ENCODE peak calls at places on chromosome 2, in four cellular contexts. B is NCI-H1105, X is T47D, K is retina. N is an unnamed sample.

GRCh38 chr2:223055140-223055539 is 3.1 kb downstream of the KCNE4 start:
- DNase-seq in X (no peak), B (peak), K (no peak), N (peak)

GRCh38 chr2:74544634-74545033 is 9.1 kb downstream of the LOXL3 start:
- DNase-seq in X (no peak), K (no peak), B (no peak), N (no peak)

GRCh38 chr2:28662468-28663095 is 89.0 kb upstream of the PPP1CB start:
- DNase-seq in K (no peak), B (no peak), X (no peak), N (no peak)

GRCh38 chr2:12636837-12637581 is 79.7 kb upstream of the TRIB2 start:
- DNase-seq in B (no peak), X (no peak), K (no peak), N (no peak)

GRCh38 chr2:96452054-96452453 is 53.1 kb downstream of the NEURL3 start:
- DNase-seq in K (peak), X (no peak), B (no peak), N (no peak)

GRCh38 chr2:224520064-224520463 is 65.1 kb downstream of the CUL3 start:
- DNase-seq in K (no peak), B (no peak), X (no peak), N (no peak)

GRCh38 chr2:24276349-24276899 is 83.9 kb downstream of the ITSN2 start:
- DNase-seq in X (no peak), K (no peak), B (no peak), N (no peak)

GRCh38 chr2:120177973-120178372 is 45.2 kb downstream of the TMEM185B start:
- DNase-seq in X (no peak), B (no peak), K (no peak), N (no peak)

GRCh38 chr2:72350852-72351251 is 203.2 kb upstream of the CYP26B1 start:
- DNase-seq in X (no peak), K (no peak), B (no peak), N (no peak)

GRCh38 chr2:230968921-230969672 is 26.8 kb upstream of the SPATA3 start:
- DNase-seq in X (no peak), B (no peak), K (no peak), N (no peak)

GRCh38 chr2:73290049-73290839 is 3.1 kb downstream of the EGR4 start:
- DNase-seq in K (peak), B (peak), X (peak), N (peak)

GRCh38 chr2:112290098-112290497 is 14.7 kb downstream of the ZC3H6 start:
- DNase-seq in X (no peak), K (no peak), B (no peak), N (no peak)

GRCh38 chr2:189569295-189569925 is 11.2 kb downstream of the SLC40A1 start:
- DNase-seq in X (no peak), B (no peak), K (no peak), N (no peak)

GRCh38 chr2:11749646-11750349 is 3.4 kb downstream of the LPIN1 start:
- DNase-seq in B (no peak), K (no peak), X (no peak), N (no peak)

GRCh38 chr2:29272311-29272710 is 157.1 kb downstream of the CLIP4 start:
- DNase-seq in B (no peak), K (no peak), X (no peak), N (no peak)

N was measured in NCI-H2081.